ENCODE peak calls at places on chromosomes 7 and 10, in eight cellular contexts. F is aorta; Y is uterus; E is heart right ventricle; O is pancreas; B is CD4-positive, alpha-beta memory T cell; Q is mammary epithelial cell; T is effector memory CD4-positive, alpha-beta T cell. D is an unnamed sample. For H3K36me3 and H3K4me1, the result is how much of the 10 kb centered on the place peaks cover.

GRCh38 chr7:79298145-79298760 is 155.2 kb downstream of the MAGI2 start:
- DNase-seq in F (no peak), Y (peak), E (peak), O (no peak), B (no peak), Q (peak), T (no peak), D (no peak)

GRCh38 chr7:14687777-14688176 is 214.8 kb downstream of the DGKB start:
- DNase-seq in F (no peak), Y (no peak), E (no peak), O (no peak), B (no peak), Q (no peak), T (no peak), D (no peak)

GRCh38 chr7:21579341-21580072 is 36.7 kb downstream of the DNAH11 start:
- DNase-seq in F (no peak), Y (no peak), E (no peak), O (no peak), B (no peak), Q (no peak), T (no peak), D (no peak)

GRCh38 chr7:54331311-54331710 is 210.9 kb upstream of the VSTM2A start:
- DNase-seq in F (no peak), Y (no peak), E (no peak), O (no peak), B (no peak), Q (no peak), T (no peak), D (no peak)

GRCh38 chr10:133113146-133113830 is 25.6 kb downstream of the ADGRA1 start:
- DNase-seq in F (no peak), Y (no peak), E (no peak), O (no peak), B (no peak), Q (no peak), T (no peak), D (no peak)

GRCh38 chr7:15891151-15891842 is 204.8 kb upstream of the MEOX2 start:
- DNase-seq in F (no peak), Y (no peak), E (no peak), O (no peak), B (no peak), Q (no peak), T (no peak), D (no peak)

GRCh38 chr10:59098387-59098786 is 78.1 kb upstream of the PHYHIPL start:
- DNase-seq in F (peak), Y (peak), E (no peak), O (no peak), B (no peak), Q (no peak), T (no peak), D (no peak)

GRCh38 chr7:154867068-154867467 is 135.9 kb downstream of the PAXIP1 start:
- DNase-seq in F (no peak), Y (no peak), E (no peak), O (no peak), B (no peak), Q (no peak), T (no peak), D (no peak)

GRCh38 chr10:127928021-127928806 is 21.3 kb downstream of the PTPRE start:
- DNase-seq in F (no peak), Y (no peak), E (no peak), O (no peak), B (no peak), Q (no peak), T (no peak), D (no peak)

GRCh38 chr7:131244259-131244852 is 83.3 kb upstream of the MKLN1 start:
- DNase-seq in F (no peak), Y (peak), E (no peak), O (no peak), B (no peak), Q (peak), T (no peak), D (peak)

GRCh38 chr7:114924066-114924712 is 2.3 kb downstream of the MDFIC start:
- DNase-seq in F (no peak), Y (no peak), E (no peak), O (no peak), B (no peak), Q (no peak), T (no peak), D (no peak)

GRCh38 chr7:109835577-109835976 is 1255.3 kb upstream of the LRRN3 start:
- DNase-seq in F (no peak), Y (no peak), E (no peak), O (no peak), B (no peak), Q (no peak), T (no peak), D (no peak)

GRCh38 chr7:136229819-136230609 is 252.9 kb upstream of the MTPN start:
- DNase-seq in F (no peak), Y (no peak), E (no peak), O (no peak), B (no peak), Q (no peak), T (no peak), D (no peak)

GRCh38 chr10:124737221-124737620 is 7.0 kb downstream of the FAM53B start:
- DNase-seq in F (no peak), Y (peak), E (no peak), O (peak), B (no peak), Q (no peak), T (no peak), D (no peak)

GRCh38 chr10:101389986-101390531 is 36.1 kb downstream of the BTRC start:
- DNase-seq in F (no peak), Y (no peak), E (no peak), O (no peak), B (no peak), Q (no peak), T (no peak), D (no peak)

GRCh38 chr7:111958889-111959288 is 247.3 kb downstream of the DOCK4 start:
- DNase-seq in F (no peak), Y (no peak), E (no peak), O (no peak), B (no peak), Q (peak), T (no peak), D (no peak)

GRCh38 chr7:141533149-141533949 is 17.9 kb upstream of the AGK start:
- DNase-seq in F (peak), Y (peak), E (peak), O (peak), B (peak), Q (peak), T (peak), D (peak)

GRCh38 chr10:54444184-54444583 is 356.8 kb downstream of the PCDH15 start:
- DNase-seq in F (no peak), Y (no peak), E (no peak), O (no peak), B (no peak), Q (no peak), T (no peak), D (no peak)

GRCh38 chr10:75015440-75015839 is 96.0 kb upstream of the SAMD8 start:
- DNase-seq in F (no peak), Y (no peak), E (no peak), O (no peak), B (no peak), Q (no peak), T (no peak), D (no peak)

GRCh38 chr10:73251683-73252444 is 580 bp downstream of the MRPS16 start:
- DNase-seq in F (no peak), Y (no peak), E (no peak), O (no peak), B (no peak), Q (no peak), T (no peak), D (no peak)

GRCh38 chr10:76492026-76492425 is 1060.6 kb downstream of the LRMDA start:
- DNase-seq in F (no peak), Y (no peak), E (no peak), O (no peak), B (no peak), Q (peak), T (no peak), D (no peak)

GRCh38 chr10:19848226-19848950 is 32.2 kb downstream of the PLXDC2 start:
- DNase-seq in F (no peak), Y (no peak), E (no peak), O (no peak), B (no peak), Q (no peak), T (no peak), D (no peak)

GRCh38 chr7:140041626-140042385 is 20.9 kb downstream of the PARP12 start:
- DNase-seq in F (no peak), Y (no peak), E (no peak), O (no peak), B (no peak), Q (no peak), T (no peak), D (no peak)

GRCh38 chr7:109844362-109844761 is 1246.6 kb upstream of the LRRN3 start:
- DNase-seq in F (no peak), Y (no peak), E (no peak), O (no peak), B (peak), Q (no peak), T (no peak), D (no peak)

GRCh38 chr10:134743-135600 is at the start of gene ZMYND11:
- DNase-seq in F (peak), Y (peak), E (peak), O (peak), B (peak), Q (peak), T (peak), D (peak)

GRCh38 chr7:55206235-55207029 is 158.7 kb upstream of the LANCL2 start:
- DNase-seq in F (no peak), Y (no peak), E (no peak), O (no peak), B (no peak), Q (no peak), T (no peak), D (no peak)

GRCh38 chr7:134669845-134670373 is 23.3 kb downstream of the BPGM start:
- DNase-seq in F (peak), Y (peak), E (no peak), O (no peak), B (peak), Q (peak), T (peak), D (peak)

GRCh38 chr10:73894245-73894971 is 16.5 kb upstream of the PLAU start:
- DNase-seq in F (peak), Y (no peak), E (no peak), O (no peak), B (no peak), Q (peak), T (no peak), D (no peak)

GRCh38 chr7:19915596-19915995 is 142.2 kb upstream of the TMEM196 start:
- DNase-seq in F (no peak), Y (no peak), E (no peak), O (no peak), B (no peak), Q (no peak), T (no peak), D (no peak)

GRCh38 chr7:151059362-151060112 is at the start of gene SLC4A2:
- DNase-seq in F (peak), Y (peak), E (peak), O (peak), B (peak), Q (peak), T (peak), D (peak)

GRCh38 chr10:89553064-89553734 is 17.8 kb upstream of the SLC16A12 start:
- DNase-seq in F (no peak), Y (no peak), E (no peak), O (no peak), B (no peak), Q (peak), T (no peak), D (no peak)

GRCh38 chr10:26335574-26336093 is 102.5 kb upstream of the APBB1IP start:
- DNase-seq in F (no peak), Y (no peak), E (no peak), O (no peak), B (no peak), Q (no peak), T (no peak), D (no peak)

GRCh38 chr7:122303522-122303970 is 1.0 kb downstream of the FEZF1 start:
- DNase-seq in F (no peak), Y (no peak), E (no peak), O (no peak), B (no peak), Q (no peak), T (no peak), D (peak)

GRCh38 chr10:59362184-59362966 is at the start of gene FAM13C:
- DNase-seq in F (peak), Y (peak), E (peak), O (peak), B (no peak), Q (peak), T (no peak), D (peak)

GRCh38 chr10:98340946-98341345 is 73.0 kb upstream of the LOXL4 start:
- DNase-seq in F (no peak), Y (no peak), E (peak), O (no peak), B (no peak), Q (no peak), T (no peak), D (no peak)

GRCh38 chr7:33933611-33934281 is 28.4 kb downstream of the BMPER start:
- DNase-seq in F (no peak), Y (no peak), E (no peak), O (no peak), B (no peak), Q (peak), T (no peak), D (no peak)

DNA sequence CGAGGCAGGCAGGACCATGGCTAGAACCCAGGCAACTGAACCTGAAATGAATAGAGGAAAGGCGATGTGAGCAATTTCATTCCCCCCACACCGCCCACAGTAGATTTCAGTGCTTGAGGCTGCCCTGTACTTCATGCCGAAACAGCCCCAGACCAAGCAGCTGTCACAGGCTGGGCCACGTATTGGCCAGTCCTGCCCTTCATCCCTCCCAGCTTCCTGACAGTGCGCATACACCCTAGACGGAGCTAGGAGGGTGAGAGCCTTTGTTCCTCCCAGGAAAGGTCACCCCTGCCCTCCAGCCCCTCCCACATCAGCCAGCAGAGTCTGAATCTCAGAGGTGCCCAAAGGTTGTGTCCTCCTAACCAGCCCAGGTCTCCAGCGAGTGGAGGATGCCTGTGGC is 98.8 kb downstream of the ZMIZ1 start:
- DNase-seq in F (no peak), Y (no peak), E (no peak), O (no peak), B (no peak), Q (no peak), T (no peak), D (no peak)
- H3K4me3 ChIP-seq in F (no peak), Y (no peak), E (no peak), O (no peak), B (no peak), Q (no peak), T (no peak), D (no peak)

DNA sequence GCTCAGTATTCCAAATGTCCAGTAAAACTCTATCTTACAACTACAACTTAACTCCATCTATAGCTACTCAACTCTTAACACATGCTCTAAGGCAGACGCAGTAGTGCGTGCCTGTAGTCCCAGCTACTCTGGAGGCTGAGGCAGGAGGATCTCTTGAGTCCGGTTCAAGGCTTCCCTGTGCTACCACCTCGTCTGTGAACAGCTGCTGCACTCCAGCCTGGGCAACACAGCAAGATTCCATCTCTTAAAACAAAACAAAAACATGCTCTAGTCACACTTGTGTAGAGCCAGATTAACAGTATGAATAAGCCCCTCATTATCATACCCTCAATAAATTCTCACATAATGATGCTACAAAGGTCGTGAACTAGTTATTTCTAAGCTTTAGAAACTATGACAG is 3.6 kb downstream of the BAZ1B start:
- DNase-seq in F (no peak), Y (no peak), E (no peak), O (no peak), B (no peak), Q (no peak), T (no peak), D (no peak)
- H3K36me3 ChIP-seq in F (under half), Y (under half), E (under half), O (under half), B (under half), Q (under half), T (under half), D (under half)

DNA sequence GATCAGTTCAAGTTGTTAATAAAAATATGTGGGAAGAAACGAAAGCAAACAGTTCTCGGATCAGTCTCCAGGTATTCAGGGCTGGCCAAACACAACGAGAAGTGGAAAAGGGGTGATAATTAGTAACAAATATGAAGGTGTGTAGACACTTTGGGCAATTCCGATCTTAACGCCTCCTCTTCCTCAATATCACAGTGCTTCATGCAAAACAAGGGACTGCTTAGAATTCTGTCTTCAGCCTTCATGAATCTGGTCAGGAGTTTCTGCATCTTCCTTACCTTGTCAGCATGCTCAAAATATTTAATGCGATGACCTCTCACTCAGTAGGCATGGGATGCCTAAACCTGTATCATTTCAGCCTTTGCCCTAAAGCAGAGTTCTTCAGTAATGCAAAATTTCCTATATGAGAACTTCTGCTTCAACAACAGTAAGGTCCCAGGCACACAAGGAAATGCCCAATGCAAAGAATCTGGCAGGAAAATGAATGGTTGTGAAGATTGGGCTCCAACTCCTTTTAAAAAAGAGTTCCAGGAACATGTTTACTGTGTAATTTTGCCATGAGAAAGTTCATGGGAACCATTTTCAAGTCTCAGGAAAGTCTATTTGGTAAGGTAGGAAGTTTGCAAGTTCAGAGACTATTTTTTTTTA is 23.4 kb upstream of the VAX1 start:
- DNase-seq in F (no peak), Y (no peak), E (no peak), O (no peak), B (no peak), Q (no peak), T (no peak), D (no peak)
- H3K4me1 ChIP-seq in F (under half), Y (under half), E (under half), O (under half), B (under half), Q (under half), T (under half), D (under half)

GRCh38 chr10:103633846-103634245 is 140.3 kb downstream of the NEURL1 start:
- DNase-seq in F (no peak), Y (no peak), E (no peak), O (no peak), B (no peak), Q (no peak), T (no peak), D (no peak)

GRCh38 chr10:103636492-103636891 is 143.0 kb downstream of the NEURL1 start:
- DNase-seq in F (no peak), Y (no peak), E (no peak), O (no peak), B (no peak), Q (no peak), T (no peak), D (no peak)

GRCh38 chr10:103636996-103637395 is 143.5 kb downstream of the NEURL1 start:
- DNase-seq in F (no peak), Y (no peak), E (no peak), O (no peak), B (no peak), Q (no peak), T (no peak), D (no peak)

GRCh38 chr10:103637855-103638561 is 144.5 kb downstream of the NEURL1 start:
- DNase-seq in F (peak), Y (peak), E (peak), O (peak), B (no peak), Q (no peak), T (no peak), D (peak)

GRCh38 chr10:103635580-103635979 is 142.1 kb downstream of the NEURL1 start:
- DNase-seq in F (no peak), Y (no peak), E (peak), O (no peak), B (no peak), Q (no peak), T (no peak), D (no peak)
- H3K4me3 ChIP-seq in F (no peak), Y (no peak), E (no peak), O (no peak), B (no peak), Q (no peak), T (no peak), D (no peak)

GRCh38 chr10:119672291-119672690 is 21.1 kb downstream of the BAG3 start:
- DNase-seq in F (no peak), Y (no peak), E (no peak), O (no peak), B (no peak), Q (no peak), T (no peak), D (no peak)
- H3K36me3 ChIP-seq in F (under half), Y (under half), E (under half), O (half or more), B (under half), Q (under half), T (half or more), D (half or more)

GRCh38 chr10:119296703-119297102 is 89.3 kb downstream of the GRK5 start:
- DNase-seq in F (peak), Y (no peak), E (peak), O (peak), B (no peak), Q (no peak), T (no peak), D (no peak)
- H3K4me1 ChIP-seq in F (under half), Y (under half), E (under half), O (under half), B (under half), Q (under half), T (under half), D (under half)

GRCh38 chr7:100825760-100826545 is 1.4 kb downstream of the EPHB4 start:
- DNase-seq in F (no peak), Y (peak), E (no peak), O (no peak), B (no peak), Q (peak), T (no peak), D (no peak)
- H3K4me3 ChIP-seq in F (no peak), Y (peak), E (peak), O (peak), B (no peak), Q (peak), T (no peak), D (peak)

DNA sequence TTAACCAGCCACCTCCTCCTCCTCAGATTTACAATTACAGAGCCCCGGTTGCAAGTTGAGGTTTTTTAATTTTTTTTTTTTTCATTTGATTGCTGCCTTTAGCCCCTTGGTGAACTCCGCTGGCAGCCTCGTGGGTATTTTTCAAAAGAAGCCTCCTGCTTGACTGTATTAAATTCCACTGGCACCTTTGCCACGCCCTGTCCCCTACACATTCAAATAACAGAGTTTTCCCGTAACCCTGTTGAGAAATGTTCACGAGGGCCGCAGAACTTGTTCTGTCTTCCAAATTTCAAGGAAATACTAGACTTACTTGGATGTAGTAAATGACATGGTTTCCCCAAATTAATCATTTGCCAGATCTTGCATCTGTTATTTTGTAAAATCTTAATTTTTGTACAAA is 167.0 kb downstream of the ARID5B start:
- DNase-seq in F (no peak), Y (no peak), E (no peak), O (no peak), B (no peak), Q (no peak), T (no peak), D (no peak)
- H3K36me3 ChIP-seq in F (under half), Y (under half), E (under half), O (under half), B (under half), Q (under half), T (under half), D (under half)

GRCh38 chr7:30430300-30430699 is 48.3 kb downstream of the NOD1 start:
- DNase-seq in F (no peak), Y (no peak), E (no peak), O (no peak), B (no peak), Q (no peak), T (no peak), D (no peak)

GRCh38 chr7:30424536-30424935 is 54.0 kb downstream of the NOD1 start:
- DNase-seq in F (no peak), Y (no peak), E (no peak), O (no peak), B (no peak), Q (no peak), T (no peak), D (no peak)

GRCh38 chr7:30428586-30429530 is 49.7 kb downstream of the NOD1 start:
- DNase-seq in F (no peak), Y (no peak), E (no peak), O (no peak), B (no peak), Q (no peak), T (no peak), D (no peak)

GRCh38 chr7:30430777-30431176 is 47.8 kb downstream of the NOD1 start:
- DNase-seq in F (no peak), Y (no peak), E (no peak), O (no peak), B (no peak), Q (no peak), T (no peak), D (no peak)

GRCh38 chr7:30427296-30428080 is 51.1 kb downstream of the NOD1 start:
- DNase-seq in F (peak), Y (no peak), E (no peak), O (no peak), B (no peak), Q (no peak), T (no peak), D (no peak)
- H3K4me1 ChIP-seq in F (under half), Y (under half), E (under half), O (under half), B (under half), Q (under half), T (under half), D (under half)